ENCODE peak calls at places on chromosomes 6 and 20, in ten cellular contexts. One of them, this sample, is unnamed.

GRCh38 chr20:57663241-57663640 is 43.0 kb upstream of the ZBP1 start:
- DNase-seq in psoas muscle: no peak
- DNase-seq in left cardiac atrium: peak
- DNase-seq in lower leg skin: peak
- DNase-seq in osteoblast: peak
- DNase-seq in naive thymus-derived CD8-positive, alpha-beta T cell: no peak
- DNase-seq in HEK293T: no peak
- DNase-seq in lung: no peak
- DNase-seq in amygdala: no peak
- DNase-seq in HT1080: no peak
- DNase-seq in this sample: peak

GRCh38 chr20:25310268-25310920 is 62.5 kb downstream of the PYGB start:
- DNase-seq in amygdala: peak
- DNase-seq in psoas muscle: no peak
- DNase-seq in osteoblast: peak
- DNase-seq in lower leg skin: no peak
- DNase-seq in left cardiac atrium: no peak
- DNase-seq in HEK293T: peak
- DNase-seq in naive thymus-derived CD8-positive, alpha-beta T cell: no peak
- DNase-seq in lung: peak
- DNase-seq in HT1080: peak
- DNase-seq in this sample: peak

GRCh38 chr6:112694986-112695385 is 347.9 kb downstream of the RFPL4B start:
- DNase-seq in amygdala: no peak
- DNase-seq in osteoblast: no peak
- DNase-seq in psoas muscle: no peak
- DNase-seq in HEK293T: no peak
- DNase-seq in left cardiac atrium: no peak
- DNase-seq in naive thymus-derived CD8-positive, alpha-beta T cell: no peak
- DNase-seq in lung: no peak
- DNase-seq in lower leg skin: no peak
- DNase-seq in HT1080: no peak
- DNase-seq in this sample: no peak

GRCh38 chr6:40563111-40563510 is 24.1 kb downstream of the LRFN2 start:
- DNase-seq in left cardiac atrium: no peak
- DNase-seq in lower leg skin: no peak
- DNase-seq in HT1080: no peak
- DNase-seq in naive thymus-derived CD8-positive, alpha-beta T cell: no peak
- DNase-seq in lung: no peak
- DNase-seq in osteoblast: no peak
- DNase-seq in psoas muscle: no peak
- DNase-seq in HEK293T: no peak
- DNase-seq in amygdala: no peak
- DNase-seq in this sample: no peak

GRCh38 chr6:162699961-162700360 is 27.6 kb downstream of the PRKN start:
- DNase-seq in left cardiac atrium: no peak
- DNase-seq in lung: no peak
- DNase-seq in HT1080: no peak
- DNase-seq in amygdala: no peak
- DNase-seq in HEK293T: no peak
- DNase-seq in psoas muscle: no peak
- DNase-seq in lower leg skin: no peak
- DNase-seq in osteoblast: no peak
- DNase-seq in naive thymus-derived CD8-positive, alpha-beta T cell: no peak
- DNase-seq in this sample: no peak

GRCh38 chr6:111585241-111585968 is 20.3 kb downstream of the TRAF3IP2 start:
- DNase-seq in HT1080: no peak
- DNase-seq in lung: no peak
- DNase-seq in HEK293T: no peak
- DNase-seq in naive thymus-derived CD8-positive, alpha-beta T cell: no peak
- DNase-seq in psoas muscle: no peak
- DNase-seq in amygdala: no peak
- DNase-seq in lower leg skin: no peak
- DNase-seq in left cardiac atrium: no peak
- DNase-seq in osteoblast: no peak
- DNase-seq in this sample: no peak

GRCh38 chr20:62523473-62524203 is 47.8 kb upstream of the GATA5 start:
- DNase-seq in naive thymus-derived CD8-positive, alpha-beta T cell: peak
- DNase-seq in lung: no peak
- DNase-seq in amygdala: no peak
- DNase-seq in psoas muscle: no peak
- DNase-seq in left cardiac atrium: no peak
- DNase-seq in HT1080: peak
- DNase-seq in osteoblast: no peak
- DNase-seq in lower leg skin: no peak
- DNase-seq in HEK293T: no peak
- DNase-seq in this sample: no peak

GRCh38 chr6:161954077-161954476 is 680.2 kb upstream of the AGPAT4 start:
- DNase-seq in osteoblast: no peak
- DNase-seq in HEK293T: no peak
- DNase-seq in psoas muscle: no peak
- DNase-seq in amygdala: no peak
- DNase-seq in HT1080: no peak
- DNase-seq in lower leg skin: no peak
- DNase-seq in left cardiac atrium: no peak
- DNase-seq in naive thymus-derived CD8-positive, alpha-beta T cell: no peak
- DNase-seq in lung: no peak
- DNase-seq in this sample: no peak

GRCh38 chr6:128266946-128267345 is 253.5 kb downstream of the PTPRK start:
- DNase-seq in amygdala: no peak
- DNase-seq in lung: no peak
- DNase-seq in naive thymus-derived CD8-positive, alpha-beta T cell: no peak
- DNase-seq in lower leg skin: no peak
- DNase-seq in HT1080: no peak
- DNase-seq in left cardiac atrium: no peak
- DNase-seq in psoas muscle: no peak
- DNase-seq in osteoblast: no peak
- DNase-seq in HEK293T: no peak
- DNase-seq in this sample: no peak

GRCh38 chr6:166724576-166724975 is 97.5 kb upstream of the RPS6KA2 start:
- DNase-seq in HT1080: no peak
- DNase-seq in lung: no peak
- DNase-seq in amygdala: no peak
- DNase-seq in HEK293T: no peak
- DNase-seq in psoas muscle: no peak
- DNase-seq in osteoblast: peak
- DNase-seq in left cardiac atrium: no peak
- DNase-seq in naive thymus-derived CD8-positive, alpha-beta T cell: no peak
- DNase-seq in lower leg skin: no peak
- DNase-seq in this sample: no peak

GRCh38 chr6:73207221-73207837 is 18.0 kb downstream of the KHDC1L start:
- DNase-seq in lung: no peak
- DNase-seq in psoas muscle: no peak
- DNase-seq in amygdala: no peak
- DNase-seq in lower leg skin: no peak
- DNase-seq in HT1080: no peak
- DNase-seq in left cardiac atrium: no peak
- DNase-seq in HEK293T: no peak
- DNase-seq in osteoblast: peak
- DNase-seq in naive thymus-derived CD8-positive, alpha-beta T cell: no peak
- DNase-seq in this sample: no peak

GRCh38 chr6:52390361-52390727 is 28.4 kb downstream of the PAQR8 start:
- DNase-seq in amygdala: no peak
- DNase-seq in osteoblast: no peak
- DNase-seq in lower leg skin: no peak
- DNase-seq in naive thymus-derived CD8-positive, alpha-beta T cell: peak
- DNase-seq in left cardiac atrium: no peak
- DNase-seq in lung: no peak
- DNase-seq in HEK293T: no peak
- DNase-seq in psoas muscle: no peak
- DNase-seq in HT1080: peak
- DNase-seq in this sample: no peak